ENCODE peak calls at places on chromosome 14, in five cellular contexts. Q, T, F, V and U are unnamed samples.

GRCh38 chr14:99564256-99564902 is 39.6 kb downstream of the CCDC85C start:
- DNase-seq in Q (no peak), T (peak), F (no peak), V (peak), U (no peak)

GRCh38 chr14:61178226-61179060 is 102.7 kb downstream of the TMEM30B start:
- DNase-seq in Q (peak), T (peak), F (peak), V (no peak), U (no peak)

GRCh38 chr14:35341454-35342159 is 49.4 kb downstream of the PSMA6 start:
- DNase-seq in Q (peak), T (peak), F (peak), V (peak), U (peak)

GRCh38 chr14:79639638-79640037 is 571.7 kb downstream of the DIO2 start:
- DNase-seq in Q (no peak), T (no peak), F (no peak), V (no peak), U (no peak)

GRCh38 chr14:68789002-68789797 is 3.7 kb downstream of the ZFP36L1 start:
- DNase-seq in Q (peak), T (peak), F (peak), V (peak), U (no peak)

GRCh38 chr14:91942128-91942527 is 5.4 kb downstream of the FBLN5 start:
- DNase-seq in Q (no peak), T (no peak), F (no peak), V (no peak), U (no peak)

GRCh38 chr14:51780741-51781140 is 79.7 kb upstream of the GNG2 start:
- DNase-seq in Q (no peak), T (peak), F (no peak), V (no peak), U (no peak)

GRCh38 chr14:39266871-39267591 is 33.3 kb downstream of the MIA2 start:
- DNase-seq in Q (peak), T (peak), F (peak), V (peak), U (peak)

GRCh38 chr14:79730911-79731310 is 480.4 kb downstream of the DIO2 start:
- DNase-seq in Q (no peak), T (no peak), F (no peak), V (no peak), U (no peak)

GRCh38 chr14:55773984-55774581 is 194.1 kb downstream of the KTN1 start:
- DNase-seq in Q (no peak), T (no peak), F (no peak), V (no peak), U (no peak)